ENCODE peak calls at places on chromosomes 16 and 17, in ten cellular contexts. E is PC-3; P is mucosa of descending colon; C is stimulated activated CD4-positive, alpha-beta T cell treated with anti-CD3 and anti-CD28 coated beads, Interleukin-15, amount 100 ng/mL, for 1 hour; N is activated naive CD4-positive, alpha-beta T cell treated with anti-CD3 and anti-CD28 coated beads, Interleukin-2, amount 10 ng/mL, durations not matched to agents 7 days and 5 days; U is EL; F is RPMI8226; I is lung; X is keratinocyte; L is breast epithelium. W is an unnamed sample.

GRCh38 chr16:68792465-68793324 is 50.6 kb upstream of the TANGO6 start:
- DNase-seq in E (peak), P (peak), C (no peak), N (no peak), U (peak), F (no peak), I (no peak), X (no peak), L (no peak), W (no peak)

GRCh38 chr17:11514565-11514964 is 83.7 kb upstream of the DNAH9 start:
- DNase-seq in E (no peak), P (no peak), C (no peak), N (no peak), U (no peak), F (no peak), I (no peak), X (no peak), L (no peak), W (no peak)

GRCh38 chr17:35368086-35368824 is 5.2 kb downstream of the SLFN11 start:
- DNase-seq in E (no peak), P (no peak), C (no peak), N (peak), U (peak), F (peak), I (no peak), X (no peak), L (no peak), W (no peak)

GRCh38 chr17:77837917-77838316 is 120.6 kb upstream of the TNRC6C start:
- DNase-seq in E (no peak), P (peak), C (no peak), N (no peak), U (no peak), F (no peak), I (no peak), X (no peak), L (no peak), W (no peak)

GRCh38 chr17:78127888-78128615 is 503 bp downstream of the TMC6 start:
- DNase-seq in E (peak), P (peak), C (no peak), N (peak), U (no peak), F (peak), I (no peak), X (no peak), L (no peak), W (no peak)

GRCh38 chr17:16977932-16978331 is 6.0 kb upstream of the TNFRSF13B start:
- DNase-seq in E (no peak), P (no peak), C (no peak), N (no peak), U (peak), F (no peak), I (no peak), X (no peak), L (no peak), W (no peak)

GRCh38 chr16:29825145-29826044 is 5.1 kb downstream of the MVP start:
- DNase-seq in E (peak), P (peak), C (no peak), N (peak), U (peak), F (peak), I (no peak), X (no peak), L (no peak), W (no peak)

GRCh38 chr17:43027091-43028032 is 2.3 kb downstream of the RND2 start:
- DNase-seq in E (no peak), P (no peak), C (no peak), N (no peak), U (no peak), F (no peak), I (no peak), X (no peak), L (no peak), W (no peak)

GRCh38 chr17:17152385-17152784 is 53.7 kb downstream of the PLD6 start:
- DNase-seq in E (no peak), P (no peak), C (no peak), N (no peak), U (peak), F (no peak), I (peak), X (no peak), L (no peak), W (peak)

GRCh38 chr17:2710804-2711607 is 558 bp downstream of the CLUH start:
- DNase-seq in E (peak), P (peak), C (no peak), N (peak), U (no peak), F (peak), I (peak), X (no peak), L (no peak), W (peak)

GRCh38 chr16:63789603-63790002 is 1332.3 kb downstream of the CDH11 start:
- DNase-seq in E (peak), P (no peak), C (no peak), N (no peak), U (no peak), F (peak), I (no peak), X (no peak), L (no peak), W (no peak)

GRCh38 chr17:41486809-41487530 is 2.7 kb downstream of the KRT36 start:
- DNase-seq in E (no peak), P (peak), C (peak), N (peak), U (no peak), F (peak), I (peak), X (no peak), L (no peak), W (no peak)

GRCh38 chr16:19879241-19879792 is 5.3 kb downstream of the GPRC5B start:
- DNase-seq in E (no peak), P (no peak), C (no peak), N (no peak), U (peak), F (peak), I (no peak), X (peak), L (peak), W (peak)

GRCh38 chr16:72172105-72173034 is at the start of gene PMFBP1:
- DNase-seq in E (peak), P (no peak), C (no peak), N (no peak), U (peak), F (peak), I (peak), X (peak), L (peak), W (peak)

GRCh38 chr16:87318158-87318644 is 1.0 kb upstream of the C16orf95 start:
- DNase-seq in E (peak), P (no peak), C (no peak), N (no peak), U (peak), F (no peak), I (peak), X (no peak), L (no peak), W (no peak)

GRCh38 chr17:13601317-13601775 is 383 bp downstream of the HS3ST3A1 start:
- DNase-seq in E (no peak), P (no peak), C (no peak), N (peak), U (no peak), F (no peak), I (no peak), X (no peak), L (no peak), W (no peak)

GRCh38 chr17:8163978-8164814 is 1.4 kb upstream of the VAMP2 start:
- DNase-seq in E (no peak), P (peak), C (no peak), N (peak), U (peak), F (no peak), I (peak), X (no peak), L (peak), W (peak)

GRCh38 chr16:56115817-56116576 is 75.3 kb upstream of the GNAO1 start:
- DNase-seq in E (no peak), P (no peak), C (no peak), N (no peak), U (no peak), F (no peak), I (no peak), X (no peak), L (no peak), W (no peak)

GRCh38 chr16:19883296-19883951 is 1.2 kb downstream of the GPRC5B start:
- DNase-seq in E (no peak), P (peak), C (no peak), N (peak), U (no peak), F (no peak), I (no peak), X (no peak), L (no peak), W (peak)

GRCh38 chr17:58503876-58504275 is 10.6 kb downstream of the MTMR4 start:
- DNase-seq in E (no peak), P (no peak), C (no peak), N (no peak), U (no peak), F (no peak), I (no peak), X (no peak), L (no peak), W (no peak)

GRCh38 chr16:50679676-50680555 is 1.2 kb downstream of the SNX20 start:
- DNase-seq in E (no peak), P (no peak), C (no peak), N (no peak), U (no peak), F (no peak), I (no peak), X (no peak), L (no peak), W (no peak)

GRCh38 chr16:86874141-86874540 is 295.8 kb downstream of the FOXL1 start:
- DNase-seq in E (peak), P (no peak), C (no peak), N (peak), U (peak), F (peak), I (no peak), X (no peak), L (no peak), W (no peak)

GRCh38 chr16:61549332-61549731 is 486.9 kb downstream of the CDH8 start:
- DNase-seq in E (no peak), P (no peak), C (no peak), N (no peak), U (no peak), F (no peak), I (no peak), X (no peak), L (no peak), W (no peak)

GRCh38 chr17:65064452-65065019 is 8.0 kb upstream of the GNA13 start:
- DNase-seq in E (peak), P (no peak), C (no peak), N (no peak), U (peak), F (no peak), I (no peak), X (peak), L (peak), W (no peak)

GRCh38 chr16:7351572-7351971 is 18.9 kb downstream of the RBFOX1 start:
- DNase-seq in E (no peak), P (no peak), C (no peak), N (no peak), U (no peak), F (no peak), I (no peak), X (no peak), L (no peak), W (peak)